ENCODE peak calls at places on chromosome 4, in five cellular contexts. One of them, this sample, is unnamed.

GRCh38 chr4:86965019-86965976 is 30.5 kb downstream of the AFF1 start:
- DNase-seq in OCI-LY7: peak
- DNase-seq in HFF-Myc: no peak
- DNase-seq in GM12864: no peak
- DNase-seq in GM23338: peak
- DNase-seq in this sample: no peak

GRCh38 chr4:40916880-40917279 is 167.1 kb downstream of the NSUN7 start:
- DNase-seq in OCI-LY7: peak
- DNase-seq in GM23338: peak
- DNase-seq in GM12864: no peak
- DNase-seq in HFF-Myc: no peak
- DNase-seq in this sample: peak

GRCh38 chr4:61296115-61296514 is 96.0 kb downstream of the ADGRL3 start:
- DNase-seq in GM23338: no peak
- DNase-seq in OCI-LY7: no peak
- DNase-seq in HFF-Myc: no peak
- DNase-seq in GM12864: no peak
- DNase-seq in this sample: no peak

GRCh38 chr4:22071749-22072148 is 123.2 kb upstream of the KCNIP4 start:
- DNase-seq in GM23338: no peak
- DNase-seq in HFF-Myc: no peak
- DNase-seq in GM12864: no peak
- DNase-seq in OCI-LY7: no peak
- DNase-seq in this sample: peak

GRCh38 chr4:4519296-4519898 is 22.5 kb downstream of the STX18 start:
- DNase-seq in GM12864: no peak
- DNase-seq in OCI-LY7: no peak
- DNase-seq in HFF-Myc: no peak
- DNase-seq in GM23338: peak
- DNase-seq in this sample: no peak

GRCh38 chr4:18689308-18689915 is 667.9 kb upstream of the LCORL start:
- DNase-seq in HFF-Myc: peak
- DNase-seq in OCI-LY7: peak
- DNase-seq in GM23338: peak
- DNase-seq in GM12864: peak
- DNase-seq in this sample: peak

GRCh38 chr4:133152330-133152791 is 3.3 kb downstream of the PCDH10 start:
- DNase-seq in HFF-Myc: no peak
- DNase-seq in OCI-LY7: no peak
- DNase-seq in GM12864: no peak
- DNase-seq in GM23338: peak
- DNase-seq in this sample: peak

GRCh38 chr4:54840992-54841768 is 183.4 kb downstream of the KIT start:
- DNase-seq in GM23338: no peak
- DNase-seq in HFF-Myc: no peak
- DNase-seq in GM12864: no peak
- DNase-seq in OCI-LY7: no peak
- DNase-seq in this sample: no peak

GRCh38 chr4:176792348-176793059 is at the start of gene VEGFC:
- DNase-seq in GM23338: peak
- DNase-seq in OCI-LY7: no peak
- DNase-seq in HFF-Myc: no peak
- DNase-seq in GM12864: no peak
- DNase-seq in this sample: peak

GRCh38 chr4:26330186-26330787 is 9.5 kb downstream of the RBPJ start:
- DNase-seq in GM23338: peak
- DNase-seq in HFF-Myc: no peak
- DNase-seq in GM12864: no peak
- DNase-seq in OCI-LY7: peak
- DNase-seq in this sample: no peak

GRCh38 chr4:112279025-112279881 is 6.5 kb downstream of the TIFA start:
- DNase-seq in GM12864: peak
- DNase-seq in HFF-Myc: no peak
- DNase-seq in OCI-LY7: peak
- DNase-seq in GM23338: no peak
- DNase-seq in this sample: no peak

GRCh38 chr4:37008199-37008598 is 236.3 kb upstream of the NWD2 start:
- DNase-seq in HFF-Myc: no peak
- DNase-seq in GM23338: no peak
- DNase-seq in OCI-LY7: peak
- DNase-seq in GM12864: no peak
- DNase-seq in this sample: no peak

GRCh38 chr4:3306465-3306864 is 13.6 kb downstream of the RGS12 start:
- DNase-seq in GM23338: no peak
- DNase-seq in HFF-Myc: no peak
- DNase-seq in GM12864: no peak
- DNase-seq in OCI-LY7: no peak
- DNase-seq in this sample: no peak

GRCh38 chr4:152828122-152828521 is 48.4 kb downstream of the ARFIP1 start:
- DNase-seq in GM12864: no peak
- DNase-seq in GM23338: no peak
- DNase-seq in OCI-LY7: no peak
- DNase-seq in HFF-Myc: no peak
- DNase-seq in this sample: no peak

GRCh38 chr4:74814052-74814451 is 19.7 kb upstream of the BTC start:
- DNase-seq in OCI-LY7: no peak
- DNase-seq in HFF-Myc: no peak
- DNase-seq in GM12864: no peak
- DNase-seq in GM23338: no peak
- DNase-seq in this sample: no peak

GRCh38 chr4:173748353-173748752 is 218.3 kb upstream of the HAND2 start:
- DNase-seq in GM23338: no peak
- DNase-seq in OCI-LY7: no peak
- DNase-seq in GM12864: no peak
- DNase-seq in HFF-Myc: no peak
- DNase-seq in this sample: no peak

GRCh38 chr4:153207561-153207960 is 3.3 kb downstream of the TRIM2 start:
- DNase-seq in HFF-Myc: no peak
- DNase-seq in OCI-LY7: no peak
- DNase-seq in GM12864: no peak
- DNase-seq in GM23338: peak
- DNase-seq in this sample: no peak

GRCh38 chr4:183659919-183660318 is 826 bp downstream of the TRAPPC11 start:
- DNase-seq in GM12864: no peak
- DNase-seq in HFF-Myc: no peak
- DNase-seq in GM23338: no peak
- DNase-seq in OCI-LY7: no peak
- DNase-seq in this sample: no peak

GRCh38 chr4:113878718-113879117 is 100.7 kb downstream of the ARSJ start:
- DNase-seq in GM12864: no peak
- DNase-seq in GM23338: peak
- DNase-seq in OCI-LY7: peak
- DNase-seq in HFF-Myc: no peak
- DNase-seq in this sample: peak

GRCh38 chr4:77804471-77804870 is 14.7 kb downstream of the CNOT6L start:
- DNase-seq in GM12864: no peak
- DNase-seq in HFF-Myc: no peak
- DNase-seq in GM23338: no peak
- DNase-seq in OCI-LY7: no peak
- DNase-seq in this sample: no peak

GRCh38 chr4:165199722-165200121 is 7.6 kb upstream of the KLHL2 start:
- DNase-seq in OCI-LY7: no peak
- DNase-seq in GM23338: no peak
- DNase-seq in HFF-Myc: no peak
- DNase-seq in GM12864: no peak
- DNase-seq in this sample: no peak

GRCh38 chr4:13108096-13108495 is 376.0 kb downstream of the RAB28 start:
- DNase-seq in OCI-LY7: no peak
- DNase-seq in GM12864: no peak
- DNase-seq in GM23338: no peak
- DNase-seq in HFF-Myc: no peak
- DNase-seq in this sample: no peak

GRCh38 chr4:3736806-3737205 is 29.4 kb upstream of the ADRA2C start:
- DNase-seq in GM12864: no peak
- DNase-seq in GM23338: no peak
- DNase-seq in OCI-LY7: no peak
- DNase-seq in HFF-Myc: no peak
- DNase-seq in this sample: no peak

GRCh38 chr4:114361249-114361648 is 237.4 kb upstream of the UGT8 start:
- DNase-seq in GM23338: no peak
- DNase-seq in HFF-Myc: no peak
- DNase-seq in GM12864: no peak
- DNase-seq in OCI-LY7: no peak
- DNase-seq in this sample: no peak

GRCh38 chr4:26130173-26130572 is 190.6 kb upstream of the RBPJ start:
- DNase-seq in GM12864: peak
- DNase-seq in HFF-Myc: no peak
- DNase-seq in GM23338: no peak
- DNase-seq in OCI-LY7: no peak
- DNase-seq in this sample: peak

GRCh38 chr4:85741921-85742591 is 267.1 kb downstream of the ARHGAP24 start:
- DNase-seq in HFF-Myc: no peak
- DNase-seq in OCI-LY7: no peak
- DNase-seq in GM12864: no peak
- DNase-seq in GM23338: no peak
- DNase-seq in this sample: no peak

GRCh38 chr4:42786350-42787070 is 106.0 kb upstream of the GRXCR1 start:
- DNase-seq in GM23338: peak
- DNase-seq in OCI-LY7: no peak
- DNase-seq in HFF-Myc: no peak
- DNase-seq in GM12864: no peak
- DNase-seq in this sample: no peak
- TF ChIP-seq CTCF in GM23338: peak
- TF ChIP-seq CTCF in OCI-LY7: no peak
- TF ChIP-seq CTCF in HFF-Myc: no peak
- TF ChIP-seq CTCF in GM12864: no peak
- TF ChIP-seq CTCF in this sample: no peak

GRCh38 chr4:120066525-120067333 is at the start of gene MAD2L1:
- DNase-seq in GM23338: peak
- DNase-seq in OCI-LY7: peak
- DNase-seq in GM12864: peak
- DNase-seq in HFF-Myc: peak
- DNase-seq in this sample: peak
- TF ChIP-seq CTCF in GM23338: no peak
- TF ChIP-seq CTCF in OCI-LY7: no peak
- TF ChIP-seq CTCF in GM12864: no peak
- TF ChIP-seq CTCF in HFF-Myc: no peak
- TF ChIP-seq CTCF in this sample: no peak

GRCh38 chr4:44961001-44961755 is 234.8 kb upstream of the GNPDA2 start:
- DNase-seq in GM12864: no peak
- DNase-seq in GM23338: no peak
- DNase-seq in HFF-Myc: no peak
- DNase-seq in OCI-LY7: no peak
- DNase-seq in this sample: no peak
- TF ChIP-seq CTCF in GM12864: no peak
- TF ChIP-seq CTCF in GM23338: no peak
- TF ChIP-seq CTCF in HFF-Myc: no peak
- TF ChIP-seq CTCF in OCI-LY7: no peak
- TF ChIP-seq CTCF in this sample: no peak

GRCh38 chr4:127880764-127881564 is at the start of gene PLK4:
- DNase-seq in GM23338: peak
- DNase-seq in HFF-Myc: peak
- DNase-seq in GM12864: peak
- DNase-seq in OCI-LY7: peak
- DNase-seq in this sample: peak

GRCh38 chr4:127875791-127876190 is 4.9 kb upstream of the PLK4 start:
- DNase-seq in GM23338: no peak
- DNase-seq in OCI-LY7: no peak
- DNase-seq in HFF-Myc: no peak
- DNase-seq in GM12864: no peak
- DNase-seq in this sample: no peak

GRCh38 chr4:127881565-127881869 is 824 bp downstream of the PLK4 start:
- DNase-seq in GM23338: no peak
- DNase-seq in HFF-Myc: no peak
- DNase-seq in OCI-LY7: no peak
- DNase-seq in GM12864: no peak
- DNase-seq in this sample: no peak
- TF ChIP-seq CTCF in GM23338: peak
- TF ChIP-seq CTCF in HFF-Myc: no peak
- TF ChIP-seq CTCF in OCI-LY7: no peak
- TF ChIP-seq CTCF in GM12864: no peak
- TF ChIP-seq CTCF in this sample: no peak

GRCh38 chr4:10172278-10173038 is 55.9 kb upstream of the WDR1 start:
- DNase-seq in HFF-Myc: no peak
- DNase-seq in GM23338: no peak
- DNase-seq in GM12864: no peak
- DNase-seq in OCI-LY7: no peak
- DNase-seq in this sample: no peak

GRCh38 chr4:10171055-10171454 is 54.5 kb upstream of the WDR1 start:
- DNase-seq in GM23338: no peak
- DNase-seq in HFF-Myc: no peak
- DNase-seq in OCI-LY7: no peak
- DNase-seq in GM12864: no peak
- DNase-seq in this sample: no peak

GRCh38 chr4:10173754-10174749 is 57.5 kb upstream of the WDR1 start:
- DNase-seq in GM12864: no peak
- DNase-seq in OCI-LY7: no peak
- DNase-seq in HFF-Myc: no peak
- DNase-seq in GM23338: no peak
- DNase-seq in this sample: no peak

GRCh38 chr4:10175626-10176025 is 59.0 kb upstream of the WDR1 start:
- DNase-seq in GM23338: no peak
- DNase-seq in OCI-LY7: no peak
- DNase-seq in HFF-Myc: no peak
- DNase-seq in GM12864: no peak
- DNase-seq in this sample: no peak

GRCh38 chr4:10173039-10173753 is 56.6 kb upstream of the WDR1 start:
- DNase-seq in HFF-Myc: no peak
- DNase-seq in OCI-LY7: no peak
- DNase-seq in GM23338: no peak
- DNase-seq in GM12864: no peak
- DNase-seq in this sample: no peak
- TF ChIP-seq CTCF in HFF-Myc: no peak
- TF ChIP-seq CTCF in OCI-LY7: no peak
- TF ChIP-seq CTCF in GM23338: peak
- TF ChIP-seq CTCF in GM12864: no peak
- TF ChIP-seq CTCF in this sample: no peak

GRCh38 chr4:127425202-127425845 is 207.4 kb upstream of the INTU start:
- DNase-seq in HFF-Myc: no peak
- DNase-seq in OCI-LY7: no peak
- DNase-seq in GM12864: no peak
- DNase-seq in GM23338: no peak
- DNase-seq in this sample: no peak
- TF ChIP-seq CTCF in HFF-Myc: no peak
- TF ChIP-seq CTCF in OCI-LY7: no peak
- TF ChIP-seq CTCF in GM12864: no peak
- TF ChIP-seq CTCF in GM23338: no peak
- TF ChIP-seq CTCF in this sample: no peak

GRCh38 chr4:123990310-123990709 is 593.7 kb downstream of the SPRY1 start:
- DNase-seq in OCI-LY7: no peak
- DNase-seq in GM23338: no peak
- DNase-seq in GM12864: no peak
- DNase-seq in HFF-Myc: no peak
- DNase-seq in this sample: no peak
- TF ChIP-seq CTCF in OCI-LY7: no peak
- TF ChIP-seq CTCF in GM23338: peak
- TF ChIP-seq CTCF in GM12864: no peak
- TF ChIP-seq CTCF in HFF-Myc: no peak
- TF ChIP-seq CTCF in this sample: no peak